ENCODE peak calls at places on chromosomes 6 and 20, in seven cellular contexts. O is mesothelial cell of epicardium, L is astrocyte of the cerebellum, H is COR-L47, U is neuronal stem cell, J is NCI-H748 treated with DMSO at 0.1 percent for 48 hours, G is astrocyte of the spinal cord. N is an unnamed sample.
A peak's percentile ranks its signal among the peaks of the same experiment; 100 is the strongest.

GRCh38 chr20:64246616-64247311 is 8.8 kb upstream of the PCMTD2 start:
- DNase-seq in H (no peak), G (no peak), J (no peak), U (no peak), L (no peak), O (no peak), N (no peak)

GRCh38 chr6:152057832-152058498 is 250.5 kb downstream of the ESR1 start:
- DNase-seq in H (no peak), O (no peak), L (no peak), U (no peak), J (no peak), G (peak; percentile 57), N (no peak)

GRCh38 chr20:46253391-46253790 is 54.9 kb downstream of the CDH22 start:
- DNase-seq in H (no peak), O (no peak), G (no peak), J (no peak), U (no peak), L (no peak), N (no peak)

GRCh38 chr6:129717287-129717686 is 7.3 kb upstream of the ARHGAP18 start:
- DNase-seq in U (no peak), H (no peak), J (no peak), G (peak; percentile 60), L (no peak), O (no peak), N (no peak)

GRCh38 chr6:157985378-157986155 is 3.9 kb downstream of the SYNJ2 start:
- DNase-seq in L (no peak), U (no peak), H (peak; percentile 18), J (peak; percentile 83), G (no peak), O (no peak), N (no peak)

GRCh38 chr20:20525214-20525613 is 157.3 kb downstream of the INSM1 start:
- DNase-seq in O (no peak), L (no peak), J (no peak), H (no peak), U (no peak), G (no peak), N (no peak)

GRCh38 chr6:3732345-3733141 is 19.0 kb downstream of the PXDC1 start:
- DNase-seq in L (peak; percentile 83), J (peak; percentile 96), H (peak; percentile 73), O (peak; percentile 81), U (peak; percentile 66), G (peak; percentile 86), N (peak; percentile 69)

GRCh38 chr20:8509809-8510208 is 377.7 kb downstream of the PLCB1 start:
- DNase-seq in L (no peak), O (no peak), H (peak; percentile 23), G (no peak), J (no peak), U (no peak), N (no peak)

GRCh38 chr20:10671221-10671849 is 2.5 kb downstream of the JAG1 start:
- DNase-seq in U (no peak), H (peak; percentile 47), G (peak; percentile 90), L (no peak), J (no peak), O (no peak), N (no peak)

GRCh38 chr6:34223381-34223963 is 13.2 kb upstream of the HMGA1 start:
- DNase-seq in U (no peak), L (no peak), J (no peak), G (no peak), H (no peak), O (no peak), N (no peak)

GRCh38 chr6:35085359-35086281 is 55.5 kb downstream of the TCP11 start:
- DNase-seq in H (no peak), J (no peak), G (no peak), L (no peak), O (no peak), U (no peak), N (no peak)

GRCh38 chr6:30061766-30062458 is 847 bp downstream of the POLR1H start:
- DNase-seq in H (no peak), O (no peak), U (no peak), G (peak; percentile 29), L (no peak), J (peak; percentile 29), N (no peak)

GRCh38 chr6:69887026-69887425 is 20.7 kb downstream of the COL19A1 start:
- DNase-seq in G (peak; percentile 15), O (no peak), L (no peak), J (no peak), U (no peak), H (no peak), N (no peak)

GRCh38 chr20:58649288-58650180 is 1.5 kb upstream of the STX16 start:
- DNase-seq in U (peak; percentile 24), H (no peak), G (no peak), L (no peak), J (no peak), O (no peak), N (no peak)

GRCh38 chr6:166289181-166290061 is 18.8 kb downstream of the PRR18 start:
- DNase-seq in J (no peak), U (no peak), L (no peak), G (no peak), H (no peak), O (no peak), N (no peak)

GRCh38 chr6:122476131-122476530 is 4.5 kb upstream of the SERINC1 start:
- DNase-seq in O (no peak), L (no peak), J (peak; percentile 48), G (peak; percentile 42), H (peak; percentile 15), U (no peak), N (no peak)

GRCh38 chr6:130928158-130928917 is 101.1 kb downstream of the SMLR1 start:
- DNase-seq in O (no peak), H (no peak), J (no peak), L (no peak), U (no peak), G (no peak), N (no peak)

GRCh38 chr20:63071541-63072181 is 64.9 kb upstream of the BHLHE23 start:
- DNase-seq in O (no peak), L (no peak), U (no peak), H (no peak), J (peak; percentile 68), G (peak; percentile 16), N (no peak)

GRCh38 chr6:109241199-109241598 is 141.1 kb downstream of the CD164 start:
- DNase-seq in H (no peak), O (no peak), J (no peak), L (no peak), G (no peak), U (no peak), N (no peak)

GRCh38 chr6:10421508-10422281 is 6.8 kb upstream of the TFAP2A start:
- DNase-seq in J (no peak), G (no peak), L (no peak), H (no peak), U (no peak), O (no peak), N (no peak)

GRCh38 chr6:163489584-163489983 is 75.1 kb downstream of the QKI start:
- DNase-seq in O (no peak), J (no peak), G (peak; percentile 78), U (no peak), L (peak; percentile 39), H (no peak), N (no peak)

GRCh38 chr6:122408697-122409458 is 9.4 kb downstream of the HSF2 start:
- DNase-seq in L (no peak), G (no peak), U (no peak), O (no peak), H (no peak), J (no peak), N (no peak)

GRCh38 chr20:43352996-43353395 is 104.7 kb upstream of the SRSF6 start:
- DNase-seq in J (no peak), O (no peak), U (no peak), G (no peak), H (no peak), L (no peak), N (no peak)

GRCh38 chr6:27237089-27237723 is 10.3 kb upstream of the PRSS16 start:
- DNase-seq in H (no peak), O (no peak), G (peak; percentile 35), U (no peak), J (no peak), L (no peak), N (no peak)

GRCh38 chr20:46207031-46207549 is 89.0 kb downstream of the CD40 start:
- DNase-seq in H (no peak), J (no peak), O (no peak), G (no peak), L (no peak), U (no peak), N (no peak)

GRCh38 chr6:5303711-5304110 is 42.4 kb downstream of the FARS2 start:
- DNase-seq in O (no peak), H (no peak), G (no peak), L (no peak), U (no peak), J (no peak), N (no peak)

GRCh38 chr6:143410859-143411270 is 39.6 kb downstream of the ADAT2 start:
- DNase-seq in O (no peak), H (no peak), J (no peak), G (peak; percentile 81), U (no peak), L (peak; percentile 79), N (no peak)

GRCh38 chr6:157069585-157069984 is 253.7 kb downstream of the TMEM242 start:
- DNase-seq in H (no peak), J (no peak), U (no peak), O (no peak), L (no peak), G (no peak), N (no peak)

GRCh38 chr20:41017448-41018042 is 11.1 kb upstream of the TOP1 start:
- DNase-seq in U (no peak), H (no peak), J (no peak), L (no peak), O (no peak), G (no peak), N (no peak)

GRCh38 chr20:44637490-44638372 is 13.8 kb downstream of the ADA start:
- DNase-seq in O (no peak), L (no peak), U (no peak), H (no peak), J (no peak), G (no peak), N (no peak)

GRCh38 chr6:43496370-43497128 is 13.6 kb downstream of the LRRC73 start:
- DNase-seq in J (no peak), H (no peak), O (no peak), L (no peak), U (no peak), G (peak; percentile 34), N (no peak)

GRCh38 chr6:47653706-47654105 is 44.7 kb upstream of the ADGRF4 start:
- DNase-seq in J (no peak), L (no peak), H (no peak), O (no peak), G (no peak), U (no peak), N (no peak)

GRCh38 chr6:44304282-44305199 is 8.6 kb downstream of the AARS2 start:
- DNase-seq in H (no peak), L (no peak), O (no peak), U (no peak), J (no peak), G (peak; percentile 42), N (no peak)

GRCh38 chr6:22737331-22737730 is 168.0 kb downstream of the HDGFL1 start:
- DNase-seq in H (peak; percentile 24), L (peak; percentile 19), G (peak; percentile 52), O (no peak), J (peak; percentile 65), U (peak; percentile 64), N (no peak)

N was measured in lung.